ENCODE peak calls at places on chromosomes 11 and 22, in nine cellular contexts. T, I, C, K, D, O, Q, V and B are unnamed samples.

GRCh38 chr22:28002863-28003565 is 84.0 kb upstream of the PITPNB start:
- DNase-seq in I (no peak), D (peak), T (peak), Q (no peak), K (no peak), V (no peak), O (no peak), C (no peak), B (no peak)

GRCh38 chr22:47665151-47665550 is 902.7 kb downstream of the TBC1D22A start:
- DNase-seq in K (no peak), V (no peak), C (no peak), D (no peak), O (no peak), Q (no peak), T (no peak), I (no peak), B (no peak)

GRCh38 chr22:27278986-27279385 is 522.6 kb downstream of the MN1 start:
- DNase-seq in C (no peak), K (no peak), I (no peak), Q (no peak), V (no peak), D (no peak), T (no peak), O (no peak), B (no peak)

GRCh38 chr11:117511981-117512448 is 184.4 kb downstream of the CEP164 start:
- DNase-seq in K (no peak), I (no peak), C (no peak), Q (no peak), T (no peak), V (no peak), O (no peak), D (no peak), B (no peak)

GRCh38 chr22:43346521-43346929 is 3.4 kb upstream of the SCUBE1 start:
- DNase-seq in D (peak), V (peak), T (peak), I (peak), K (peak), O (peak), Q (no peak), C (peak), B (peak)

GRCh38 chr11:74773481-74773880 is 24.8 kb downstream of the RNF169 start:
- DNase-seq in D (no peak), Q (peak), I (no peak), K (no peak), C (no peak), V (no peak), O (no peak), T (peak), B (no peak)

GRCh38 chr11:72573380-72573949 is 100.8 kb downstream of the PDE2A start:
- DNase-seq in K (no peak), C (peak), Q (peak), V (peak), T (peak), I (no peak), O (peak), D (peak), B (no peak)

GRCh38 chr11:65426839-65427690 is 4.5 kb downstream of the NEAT1 start:
- DNase-seq in Q (peak), V (no peak), T (peak), K (peak), C (peak), D (peak), I (peak), O (peak), B (peak)

GRCh38 chr22:45906946-45907345 is 70.0 kb downstream of the WNT7B start:
- DNase-seq in T (no peak), Q (no peak), D (no peak), O (no peak), C (no peak), K (no peak), V (no peak), I (no peak), B (no peak)

GRCh38 chr22:17633217-17633997 is 4.9 kb upstream of the ATP6V1E1 start:
- DNase-seq in O (no peak), D (peak), T (peak), V (peak), K (no peak), C (no peak), I (no peak), Q (peak), B (peak)

GRCh38 chr11:121464352-121464946 is 11.7 kb upstream of the SORL1-AS1 start:
- DNase-seq in Q (peak), V (peak), I (no peak), C (peak), T (peak), D (peak), O (peak), K (peak), B (peak)

GRCh38 chr11:14551380-14551779 is 31.2 kb upstream of the PSMA1 start:
- DNase-seq in O (no peak), T (no peak), K (no peak), C (no peak), V (no peak), I (no peak), D (no peak), Q (no peak), B (no peak)

GRCh38 chr11:47724041-47724729 is 9.0 kb upstream of the AGBL2 start:
- DNase-seq in T (peak), K (no peak), C (no peak), D (peak), O (peak), Q (peak), I (no peak), V (no peak), B (peak)

GRCh38 chr22:36439481-36440271 is 41.8 kb downstream of the TXN2 start:
- DNase-seq in T (peak), C (no peak), K (peak), D (peak), I (no peak), O (peak), V (peak), Q (peak), B (peak)

GRCh38 chr11:133955091-133955846 is 1.5 kb downstream of the IGSF9B start:
- DNase-seq in D (no peak), V (no peak), Q (no peak), K (no peak), C (no peak), T (no peak), I (no peak), O (peak), B (no peak)

GRCh38 chr22:49703391-49703926 is 124.2 kb downstream of the BRD1 start:
- DNase-seq in K (no peak), I (no peak), C (no peak), O (no peak), V (no peak), T (no peak), Q (no peak), D (no peak), B (no peak)

GRCh38 chr11:14093065-14093464 is 130.5 kb downstream of the SPON1 start:
- DNase-seq in T (no peak), V (no peak), C (no peak), I (no peak), Q (no peak), D (no peak), K (no peak), O (no peak), B (no peak)

GRCh38 chr11:64583296-64584262 is 7.4 kb upstream of the SLC22A12 start:
- DNase-seq in T (peak), I (peak), C (no peak), V (no peak), Q (no peak), K (peak), O (no peak), D (peak), B (peak)

GRCh38 chr11:96151501-96151900 is 191.5 kb downstream of the MAML2 start:
- DNase-seq in I (no peak), V (no peak), D (peak), T (no peak), Q (no peak), O (no peak), K (no peak), C (peak), B (no peak)

GRCh38 chr11:14340721-14341120 is 18.3 kb downstream of the RRAS2 start:
- DNase-seq in C (no peak), I (no peak), O (no peak), K (no peak), V (no peak), Q (no peak), D (no peak), T (no peak), B (no peak)

GRCh38 chr22:46465793-46466192 is 71.6 kb downstream of the CELSR1 start:
- DNase-seq in T (no peak), I (peak), O (peak), C (no peak), V (no peak), K (no peak), D (no peak), Q (no peak), B (no peak)

GRCh38 chr22:50293441-50294318 is 13.8 kb downstream of the PLXNB2 start:
- DNase-seq in Q (peak), I (peak), V (no peak), O (peak), D (peak), C (peak), K (peak), T (peak), B (peak)

GRCh38 chr11:12506502-12506921 is 129.1 kb downstream of the PARVA start:
- DNase-seq in I (no peak), K (no peak), T (peak), C (no peak), O (no peak), Q (peak), V (no peak), D (peak), B (no peak)

GRCh38 chr11:45025716-45026492 is 75.2 kb upstream of the TP53I11 start:
- DNase-seq in T (peak), K (peak), D (peak), C (peak), I (no peak), O (peak), Q (no peak), V (no peak), B (peak)

GRCh38 chr22:48870436-48870835 is 957.2 kb downstream of the BRD1 start:
- DNase-seq in Q (no peak), C (no peak), D (no peak), T (no peak), I (no peak), K (peak), V (no peak), O (no peak), B (no peak)

GRCh38 chr11:1055109-1055703 is 18.7 kb upstream of the MUC6 start:
- DNase-seq in O (no peak), D (no peak), V (no peak), C (no peak), I (peak), Q (no peak), T (no peak), K (peak), B (no peak)

GRCh38 chr11:910044-910588 is 494 bp downstream of the CHID1 start:
- DNase-seq in K (no peak), T (no peak), I (no peak), D (no peak), C (peak), V (no peak), O (peak), Q (no peak), B (no peak)

GRCh38 chr11:47946682-47947575 is 33.4 kb upstream of the PTPRJ start:
- DNase-seq in C (peak), O (peak), K (peak), V (peak), I (peak), Q (peak), T (peak), D (peak), B (peak)

GRCh38 chr11:74971424-74971823 is 17.3 kb upstream of the NEU3 start:
- DNase-seq in K (no peak), V (no peak), C (no peak), D (no peak), T (no peak), O (no peak), I (no peak), Q (no peak), B (no peak)